ENCODE peak calls at places on chromosomes 7 and 10, in six cellular contexts. One of them, this sample, is unnamed.

GRCh38 chr7:106660862-106661720 is at the start of gene CCDC71L:
- DNase-seq in stomach: peak
- DNase-seq in A549: peak
- DNase-seq in heart right ventricle: peak
- DNase-seq in GM23338: peak
- DNase-seq in dorsolateral prefrontal cortex: peak
- DNase-seq in this sample: peak

GRCh38 chr10:18554479-18554878 is 96.9 kb downstream of the NSUN6 start:
- DNase-seq in dorsolateral prefrontal cortex: no peak
- DNase-seq in GM23338: peak
- DNase-seq in stomach: no peak
- DNase-seq in A549: no peak
- DNase-seq in heart right ventricle: no peak
- DNase-seq in this sample: no peak

GRCh38 chr10:96565774-96566173 is 21.0 kb downstream of the TM9SF3 start:
- DNase-seq in A549: no peak
- DNase-seq in GM23338: no peak
- DNase-seq in dorsolateral prefrontal cortex: no peak
- DNase-seq in heart right ventricle: no peak
- DNase-seq in stomach: no peak
- DNase-seq in this sample: no peak

GRCh38 chr10:114547056-114547455 is 111.0 kb downstream of the ABLIM1 start:
- DNase-seq in GM23338: no peak
- DNase-seq in dorsolateral prefrontal cortex: no peak
- DNase-seq in heart right ventricle: no peak
- DNase-seq in stomach: peak
- DNase-seq in A549: no peak
- DNase-seq in this sample: no peak

GRCh38 chr7:101134399-101134980 is 7.6 kb downstream of the SERPINE1 start:
- DNase-seq in dorsolateral prefrontal cortex: no peak
- DNase-seq in GM23338: no peak
- DNase-seq in stomach: no peak
- DNase-seq in heart right ventricle: no peak
- DNase-seq in A549: no peak
- DNase-seq in this sample: no peak

GRCh38 chr10:132394201-132394811 is 2.7 kb upstream of the PWWP2B start:
- DNase-seq in GM23338: no peak
- DNase-seq in stomach: no peak
- DNase-seq in heart right ventricle: no peak
- DNase-seq in dorsolateral prefrontal cortex: no peak
- DNase-seq in A549: no peak
- DNase-seq in this sample: no peak

GRCh38 chr10:84179059-84179710 is 5.6 kb downstream of the GPR15LG start:
- DNase-seq in stomach: no peak
- DNase-seq in dorsolateral prefrontal cortex: no peak
- DNase-seq in heart right ventricle: no peak
- DNase-seq in A549: no peak
- DNase-seq in GM23338: no peak
- DNase-seq in this sample: no peak

GRCh38 chr7:130734525-130735272 is 692 bp upstream of the KLF14 start:
- DNase-seq in stomach: no peak
- DNase-seq in GM23338: peak
- DNase-seq in A549: no peak
- DNase-seq in dorsolateral prefrontal cortex: no peak
- DNase-seq in heart right ventricle: no peak
- DNase-seq in this sample: no peak

GRCh38 chr10:129101232-129101980 is 365.6 kb upstream of the MGMT start:
- DNase-seq in A549: no peak
- DNase-seq in GM23338: no peak
- DNase-seq in stomach: no peak
- DNase-seq in heart right ventricle: no peak
- DNase-seq in dorsolateral prefrontal cortex: no peak
- DNase-seq in this sample: peak

GRCh38 chr10:36640626-36641025 is 484.8 kb upstream of the ANKRD30A start:
- DNase-seq in dorsolateral prefrontal cortex: no peak
- DNase-seq in stomach: no peak
- DNase-seq in heart right ventricle: no peak
- DNase-seq in GM23338: no peak
- DNase-seq in A549: no peak
- DNase-seq in this sample: no peak

GRCh38 chr10:28743576-28743975 is 66.3 kb downstream of the BAMBI start:
- DNase-seq in dorsolateral prefrontal cortex: no peak
- DNase-seq in heart right ventricle: no peak
- DNase-seq in stomach: no peak
- DNase-seq in A549: no peak
- DNase-seq in GM23338: no peak
- DNase-seq in this sample: no peak

GRCh38 chr7:158586499-158587191 is 978 bp downstream of the PTPRN2 start:
- DNase-seq in heart right ventricle: no peak
- DNase-seq in A549: no peak
- DNase-seq in stomach: peak
- DNase-seq in GM23338: no peak
- DNase-seq in dorsolateral prefrontal cortex: peak
- DNase-seq in this sample: no peak

GRCh38 chr10:59240581-59241183 is 64.2 kb downstream of the PHYHIPL start:
- DNase-seq in stomach: no peak
- DNase-seq in heart right ventricle: peak
- DNase-seq in dorsolateral prefrontal cortex: no peak
- DNase-seq in A549: no peak
- DNase-seq in GM23338: peak
- DNase-seq in this sample: no peak

GRCh38 chr7:142405122-142405765 is 147.4 kb upstream of the PRSS58 start:
- DNase-seq in stomach: no peak
- DNase-seq in dorsolateral prefrontal cortex: no peak
- DNase-seq in heart right ventricle: no peak
- DNase-seq in A549: no peak
- DNase-seq in GM23338: no peak
- DNase-seq in this sample: no peak

GRCh38 chr10:14658331-14659122 is 116.2 kb downstream of the FAM107B start:
- DNase-seq in A549: peak
- DNase-seq in heart right ventricle: no peak
- DNase-seq in GM23338: no peak
- DNase-seq in dorsolateral prefrontal cortex: no peak
- DNase-seq in stomach: no peak
- DNase-seq in this sample: no peak

GRCh38 chr7:142930126-142930730 is 3.3 kb downstream of the TRPV5 start:
- DNase-seq in stomach: no peak
- DNase-seq in GM23338: no peak
- DNase-seq in heart right ventricle: no peak
- DNase-seq in dorsolateral prefrontal cortex: no peak
- DNase-seq in A549: no peak
- DNase-seq in this sample: no peak

GRCh38 chr7:106139253-106140251 is 27.4 kb upstream of the SYPL1 start:
- DNase-seq in dorsolateral prefrontal cortex: no peak
- DNase-seq in stomach: no peak
- DNase-seq in A549: no peak
- DNase-seq in GM23338: no peak
- DNase-seq in heart right ventricle: peak
- DNase-seq in this sample: no peak

GRCh38 chr7:71883415-71883814 is 528.7 kb downstream of the CALN1 start:
- DNase-seq in dorsolateral prefrontal cortex: no peak
- DNase-seq in stomach: no peak
- DNase-seq in heart right ventricle: no peak
- DNase-seq in GM23338: no peak
- DNase-seq in A549: no peak
- DNase-seq in this sample: no peak
- TF ChIP-seq CTCF in dorsolateral prefrontal cortex: no peak
- TF ChIP-seq CTCF in stomach: no peak
- TF ChIP-seq CTCF in heart right ventricle: no peak
- TF ChIP-seq CTCF in GM23338: no peak
- TF ChIP-seq CTCF in A549: no peak
- TF ChIP-seq CTCF in this sample: no peak

GRCh38 chr10:101007915-101008822 is 8.6 kb downstream of the LZTS2 start:
- DNase-seq in heart right ventricle: no peak
- DNase-seq in A549: no peak
- DNase-seq in dorsolateral prefrontal cortex: no peak
- DNase-seq in GM23338: no peak
- DNase-seq in stomach: no peak
- DNase-seq in this sample: no peak

GRCh38 chr10:101006593-101007098 is 7.0 kb downstream of the LZTS2 start:
- DNase-seq in dorsolateral prefrontal cortex: peak
- DNase-seq in stomach: no peak
- DNase-seq in A549: no peak
- DNase-seq in heart right ventricle: no peak
- DNase-seq in GM23338: no peak
- DNase-seq in this sample: no peak

GRCh38 chr10:101008823-101009423 is 9.3 kb downstream of the LZTS2 start:
- DNase-seq in A549: no peak
- DNase-seq in dorsolateral prefrontal cortex: peak
- DNase-seq in heart right ventricle: no peak
- DNase-seq in stomach: no peak
- DNase-seq in GM23338: no peak
- DNase-seq in this sample: no peak

GRCh38 chr10:101005869-101006567 is 6.4 kb downstream of the LZTS2 start:
- DNase-seq in A549: no peak
- DNase-seq in heart right ventricle: no peak
- DNase-seq in GM23338: no peak
- DNase-seq in stomach: no peak
- DNase-seq in dorsolateral prefrontal cortex: no peak
- DNase-seq in this sample: no peak

GRCh38 chr10:101007099-101007711 is 7.6 kb downstream of the LZTS2 start:
- DNase-seq in heart right ventricle: no peak
- DNase-seq in A549: no peak
- DNase-seq in stomach: no peak
- DNase-seq in GM23338: no peak
- DNase-seq in dorsolateral prefrontal cortex: no peak
- DNase-seq in this sample: no peak
- TF ChIP-seq CTCF in heart right ventricle: no peak
- TF ChIP-seq CTCF in A549: no peak
- TF ChIP-seq CTCF in stomach: no peak
- TF ChIP-seq CTCF in GM23338: no peak
- TF ChIP-seq CTCF in dorsolateral prefrontal cortex: no peak
- TF ChIP-seq CTCF in this sample: no peak

GRCh38 chr7:116862234-116863167 is at the start of gene CAPZA2:
- DNase-seq in dorsolateral prefrontal cortex: peak
- DNase-seq in A549: peak
- DNase-seq in stomach: peak
- DNase-seq in heart right ventricle: peak
- DNase-seq in GM23338: peak
- DNase-seq in this sample: peak

GRCh38 chr7:116864084-116864483 is 1.7 kb downstream of the CAPZA2 start:
- DNase-seq in stomach: no peak
- DNase-seq in GM23338: no peak
- DNase-seq in A549: no peak
- DNase-seq in dorsolateral prefrontal cortex: no peak
- DNase-seq in heart right ventricle: no peak
- DNase-seq in this sample: no peak

GRCh38 chr7:116861717-116862116 is 670 bp upstream of the CAPZA2 start:
- DNase-seq in dorsolateral prefrontal cortex: no peak
- DNase-seq in heart right ventricle: no peak
- DNase-seq in GM23338: no peak
- DNase-seq in A549: no peak
- DNase-seq in stomach: no peak
- DNase-seq in this sample: no peak

GRCh38 chr7:116859323-116859722 is 3.1 kb upstream of the CAPZA2 start:
- DNase-seq in stomach: no peak
- DNase-seq in GM23338: no peak
- DNase-seq in A549: no peak
- DNase-seq in heart right ventricle: no peak
- DNase-seq in dorsolateral prefrontal cortex: no peak
- DNase-seq in this sample: no peak

DNA sequence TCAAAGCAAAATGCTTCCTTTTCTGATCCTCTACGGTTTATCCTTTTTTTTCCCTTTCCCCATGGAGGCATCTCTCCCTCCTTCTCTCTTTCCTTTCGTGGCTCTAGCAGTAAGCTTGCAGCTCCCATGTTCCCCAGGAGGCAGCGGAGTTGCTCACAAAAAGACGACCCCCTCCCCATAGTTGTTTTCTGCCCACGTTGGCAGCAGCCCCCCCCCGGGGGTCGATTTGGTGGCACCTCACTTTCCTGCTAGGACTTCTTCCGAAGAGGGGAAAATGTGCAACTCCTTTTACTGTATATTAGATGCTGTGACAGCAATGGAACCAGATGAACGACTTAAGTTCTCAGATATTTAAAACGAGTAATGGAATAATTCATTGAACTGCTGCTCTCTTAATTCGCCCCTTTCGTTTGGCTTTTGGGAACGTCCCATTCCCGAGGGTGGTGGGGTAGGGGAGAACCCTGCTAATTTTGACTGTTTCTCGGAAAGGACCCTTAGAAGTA is 832 bp downstream of the CAPZA2 start:
- DNase-seq in heart right ventricle: no peak
- DNase-seq in stomach: no peak
- DNase-seq in GM23338: peak
- DNase-seq in dorsolateral prefrontal cortex: no peak
- DNase-seq in A549: peak
- DNase-seq in this sample: peak
- TF ChIP-seq CTCF in heart right ventricle: peak
- TF ChIP-seq CTCF in stomach: no peak
- TF ChIP-seq CTCF in GM23338: no peak
- TF ChIP-seq CTCF in dorsolateral prefrontal cortex: no peak
- TF ChIP-seq CTCF in A549: no peak
- TF ChIP-seq CTCF in this sample: peak

GRCh38 chr7:76329479-76329878 is 27.0 kb downstream of the HSPB1 start:
- DNase-seq in stomach: no peak
- DNase-seq in heart right ventricle: no peak
- DNase-seq in dorsolateral prefrontal cortex: no peak
- DNase-seq in GM23338: no peak
- DNase-seq in A549: no peak
- DNase-seq in this sample: no peak

GRCh38 chr7:76326646-76327233 is 24.3 kb downstream of the HSPB1 start:
- DNase-seq in heart right ventricle: no peak
- DNase-seq in dorsolateral prefrontal cortex: no peak
- DNase-seq in stomach: no peak
- DNase-seq in GM23338: no peak
- DNase-seq in A549: peak
- DNase-seq in this sample: no peak

GRCh38 chr7:76327610-76328009 is 25.1 kb downstream of the HSPB1 start:
- DNase-seq in A549: no peak
- DNase-seq in heart right ventricle: no peak
- DNase-seq in GM23338: no peak
- DNase-seq in stomach: no peak
- DNase-seq in dorsolateral prefrontal cortex: no peak
- DNase-seq in this sample: peak

GRCh38 chr7:76330245-76330644 is 27.8 kb downstream of the HSPB1 start:
- DNase-seq in heart right ventricle: no peak
- DNase-seq in dorsolateral prefrontal cortex: no peak
- DNase-seq in A549: no peak
- DNase-seq in stomach: no peak
- DNase-seq in GM23338: no peak
- DNase-seq in this sample: no peak

DNA sequence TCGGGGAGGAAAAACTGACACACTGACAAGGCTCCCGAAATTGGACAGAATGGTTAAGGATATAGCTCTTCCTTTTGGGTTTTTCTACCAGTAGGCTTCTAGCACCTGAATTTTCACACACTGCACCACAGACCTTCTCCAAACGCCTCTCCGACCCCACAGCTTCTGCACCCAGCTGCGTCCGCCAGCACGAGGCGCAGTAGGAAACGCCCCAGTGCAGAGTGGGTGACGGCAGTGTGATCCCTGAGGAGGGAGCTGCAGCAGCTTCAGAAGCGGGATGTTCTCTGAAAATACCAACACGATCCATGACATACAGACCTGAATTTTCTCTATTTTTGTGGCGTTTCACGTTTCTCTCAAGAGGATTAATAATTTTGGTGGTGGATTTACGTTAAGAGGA is 25.9 kb downstream of the HSPB1 start:
- DNase-seq in GM23338: no peak
- DNase-seq in stomach: no peak
- DNase-seq in dorsolateral prefrontal cortex: no peak
- DNase-seq in heart right ventricle: no peak
- DNase-seq in A549: no peak
- DNase-seq in this sample: no peak
- TF ChIP-seq CTCF in GM23338: no peak
- TF ChIP-seq CTCF in stomach: no peak
- TF ChIP-seq CTCF in dorsolateral prefrontal cortex: no peak
- TF ChIP-seq CTCF in heart right ventricle: no peak
- TF ChIP-seq CTCF in A549: no peak
- TF ChIP-seq CTCF in this sample: no peak